ENCODE peak calls at places on chromosomes 16 and 17, in four cellular contexts. N is SK-N-SH, X is GM12878, K is HepG2. V is an unnamed sample.

GRCh38 chr16:10675221-10675620 is 19.5 kb downstream of the TEKT5 start:
- DNase-seq in N (no peak), X (no peak), K (no peak), V (no peak)

GRCh38 chr17:61251939-61252865 is 147.4 kb upstream of the TBX2 start:
- DNase-seq in N (peak), X (no peak), K (no peak), V (no peak)

GRCh38 chr17:62186841-62187240 is 121.8 kb upstream of the MED13 start:
- DNase-seq in N (no peak), X (no peak), K (no peak), V (no peak)

GRCh38 chr17:2684549-2684948 is 27.0 kb downstream of the CLUH start:
- DNase-seq in N (no peak), X (no peak), K (no peak), V (no peak)

GRCh38 chr17:57597531-57598453 is 147.3 kb downstream of the CCDC182 start:
- DNase-seq in N (peak), X (no peak), K (peak), V (peak)

GRCh38 chr16:22321340-22322001 is 24.3 kb downstream of the POLR3E start:
- DNase-seq in N (peak), X (peak), K (peak), V (peak)

GRCh38 chr17:7854078-7854777 is 638 bp upstream of the TMEM88 start:
- DNase-seq in N (no peak), X (no peak), K (no peak), V (no peak)

GRCh38 chr17:36495076-36495578 is 8.6 kb downstream of the ZNHIT3 start:
- DNase-seq in N (no peak), X (no peak), K (no peak), V (no peak)

GRCh38 chr17:29163563-29163962 is 16.6 kb downstream of the MYO18A start:
- DNase-seq in N (peak), X (no peak), K (no peak), V (no peak)

GRCh38 chr16:57435838-57436237 is 11.3 kb downstream of the CIAPIN1 start:
- DNase-seq in N (no peak), X (no peak), K (no peak), V (no peak)

GRCh38 chr16:30532285-30533145 is 2.1 kb downstream of the ZNF747 start:
- DNase-seq in N (no peak), X (no peak), K (no peak), V (no peak)

GRCh38 chr17:57892146-57892819 is 42.4 kb upstream of the MRPS23 start:
- DNase-seq in N (peak), X (no peak), K (peak), V (peak)

GRCh38 chr16:68488559-68488958 is 40.3 kb upstream of the SMPD3 start:
- DNase-seq in N (no peak), X (no peak), K (no peak), V (peak)

GRCh38 chr17:17300624-17301568 is 2.3 kb upstream of the NT5M start:
- DNase-seq in N (no peak), X (no peak), K (no peak), V (no peak)

GRCh38 chr16:24838554-24839266 is 7.1 kb upstream of the SLC5A11 start:
- DNase-seq in N (no peak), X (no peak), K (peak), V (peak)

GRCh38 chr16:15398618-15399316 is 3.2 kb downstream of the MPV17L start:
- DNase-seq in N (no peak), X (no peak), K (peak), V (no peak)

GRCh38 chr16:11783319-11784047 is 13.6 kb downstream of the ZC3H7A start:
- DNase-seq in N (no peak), X (peak), K (no peak), V (peak)

GRCh38 chr17:39618252-39618913 is 8.4 kb upstream of the PPP1R1B start:
- DNase-seq in N (peak), X (no peak), K (no peak), V (no peak)

GRCh38 chr16:19380316-19380715 is 37.4 kb upstream of the TMC5 start:
- DNase-seq in N (no peak), X (no peak), K (no peak), V (no peak)

GRCh38 chr16:14564881-14565687 is 65.0 kb downstream of the PARN start:
- DNase-seq in N (no peak), X (no peak), K (peak), V (no peak)

GRCh38 chr16:88380099-88380498 is 2.7 kb upstream of the ZNF469 start:
- DNase-seq in N (no peak), X (no peak), K (no peak), V (no peak)

GRCh38 chr17:79915850-79916430 is 76.7 kb upstream of the CBX4 start:
- DNase-seq in N (no peak), X (no peak), K (peak), V (peak)
- TF ChIP-seq GABPA in N (no peak), X (no peak), K (no peak), V (no peak)

GRCh38 chr17:66399441-66399840 is 97.0 kb downstream of the PRKCA start:
- DNase-seq in N (no peak), X (no peak), K (no peak), V (no peak)
- TF ChIP-seq MXI1 in N (no peak), X (no peak), K (no peak), V (no peak)

GRCh38 chr17:32491371-32492280 is 4.8 kb downstream of the CDK5R1 start:
- DNase-seq in N (peak), X (no peak), K (no peak), V (peak)
- TF ChIP-seq GABPA in N (no peak), X (no peak), K (no peak), V (no peak)

GRCh38 chr16:80806957-80807356 is 2.6 kb upstream of the CDYL2 start:
- DNase-seq in N (no peak), X (no peak), K (peak), V (no peak)

GRCh38 chr16:80803341-80804060 is 897 bp downstream of the CDYL2 start:
- DNase-seq in N (peak), X (no peak), K (no peak), V (no peak)

GRCh38 chr16:80804451-80805383 is at the start of gene CDYL2:
- DNase-seq in N (peak), X (no peak), K (no peak), V (no peak)

GRCh38 chr16:80804061-80804450 is 342 bp downstream of the CDYL2 start:
- DNase-seq in N (no peak), X (no peak), K (peak), V (no peak)

DNA sequence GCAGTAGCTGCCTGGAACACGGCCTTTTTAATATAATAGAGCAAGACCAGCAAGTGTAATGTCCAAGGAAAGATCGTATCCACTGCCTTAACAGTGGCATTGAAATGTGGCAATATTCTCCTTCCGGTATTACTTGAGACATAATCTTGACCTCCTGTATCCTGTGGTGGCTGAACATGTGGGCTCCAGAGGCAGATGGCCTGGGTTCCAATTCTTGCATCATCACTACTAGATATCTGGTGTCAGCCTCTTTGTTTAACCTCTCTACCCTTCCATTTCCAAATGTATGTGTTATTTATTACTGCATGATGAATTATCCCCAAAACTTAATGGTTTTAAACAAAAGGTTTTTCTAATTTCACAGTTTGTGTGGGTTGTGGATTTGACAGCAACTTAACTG is 3.5 kb upstream of the CDYL2 start:
- DNase-seq in N (no peak), X (no peak), K (no peak), V (no peak)
- TF ChIP-seq MXI1 in N (no peak), X (no peak), K (no peak), V (no peak)

GRCh38 chr16:9050102-9050830 is 41.2 kb upstream of the HAPSTR1 start:
- DNase-seq in N (peak), X (no peak), K (peak), V (peak)
- TF ChIP-seq GABPA in N (no peak), X (no peak), K (no peak), V (no peak)